ENCODE peak calls at places on chromosome 11, in six cellular contexts. One of them, this sample, is unnamed.

GRCh38 chr11:20024172-20024935 is 135.9 kb downstream of the DBX1 start:
- DNase-seq in testis: no peak
- DNase-seq in IMR-90: no peak
- DNase-seq in A549: no peak
- DNase-seq in esophagus squamous epithelium: no peak
- DNase-seq in GM12891: no peak
- DNase-seq in this sample: no peak

GRCh38 chr11:122330466-122330865 is 214.5 kb upstream of the BLID start:
- DNase-seq in testis: no peak
- DNase-seq in A549: no peak
- DNase-seq in IMR-90: peak
- DNase-seq in esophagus squamous epithelium: no peak
- DNase-seq in GM12891: no peak
- DNase-seq in this sample: no peak

GRCh38 chr11:78838417-78838816 is 263.8 kb upstream of the NARS2 start:
- DNase-seq in esophagus squamous epithelium: no peak
- DNase-seq in testis: no peak
- DNase-seq in A549: no peak
- DNase-seq in GM12891: no peak
- DNase-seq in IMR-90: no peak
- DNase-seq in this sample: no peak

GRCh38 chr11:4125141-4125540 is 30.5 kb downstream of the RRM1 start:
- DNase-seq in esophagus squamous epithelium: no peak
- DNase-seq in testis: no peak
- DNase-seq in GM12891: no peak
- DNase-seq in IMR-90: peak
- DNase-seq in A549: no peak
- DNase-seq in this sample: no peak

GRCh38 chr11:20303451-20303965 is 60.0 kb upstream of the HTATIP2 start:
- DNase-seq in IMR-90: no peak
- DNase-seq in A549: no peak
- DNase-seq in testis: no peak
- DNase-seq in esophagus squamous epithelium: no peak
- DNase-seq in GM12891: no peak
- DNase-seq in this sample: no peak

GRCh38 chr11:122882189-122882808 is at the start of gene JHY:
- DNase-seq in GM12891: no peak
- DNase-seq in esophagus squamous epithelium: no peak
- DNase-seq in IMR-90: no peak
- DNase-seq in testis: no peak
- DNase-seq in A549: no peak
- DNase-seq in this sample: no peak

GRCh38 chr11:23404225-23405160 is 544.2 kb upstream of the CCDC179 start:
- DNase-seq in esophagus squamous epithelium: no peak
- DNase-seq in A549: no peak
- DNase-seq in IMR-90: no peak
- DNase-seq in GM12891: no peak
- DNase-seq in testis: no peak
- DNase-seq in this sample: no peak

GRCh38 chr11:68211546-68211945 is 1.6 kb downstream of the KMT5B start:
- DNase-seq in esophagus squamous epithelium: no peak
- DNase-seq in IMR-90: no peak
- DNase-seq in testis: no peak
- DNase-seq in A549: no peak
- DNase-seq in GM12891: no peak
- DNase-seq in this sample: peak

GRCh38 chr11:82763167-82763566 is 29.5 kb upstream of the FAM181B start:
- DNase-seq in testis: no peak
- DNase-seq in IMR-90: no peak
- DNase-seq in GM12891: no peak
- DNase-seq in A549: no peak
- DNase-seq in esophagus squamous epithelium: no peak
- DNase-seq in this sample: no peak

DNA sequence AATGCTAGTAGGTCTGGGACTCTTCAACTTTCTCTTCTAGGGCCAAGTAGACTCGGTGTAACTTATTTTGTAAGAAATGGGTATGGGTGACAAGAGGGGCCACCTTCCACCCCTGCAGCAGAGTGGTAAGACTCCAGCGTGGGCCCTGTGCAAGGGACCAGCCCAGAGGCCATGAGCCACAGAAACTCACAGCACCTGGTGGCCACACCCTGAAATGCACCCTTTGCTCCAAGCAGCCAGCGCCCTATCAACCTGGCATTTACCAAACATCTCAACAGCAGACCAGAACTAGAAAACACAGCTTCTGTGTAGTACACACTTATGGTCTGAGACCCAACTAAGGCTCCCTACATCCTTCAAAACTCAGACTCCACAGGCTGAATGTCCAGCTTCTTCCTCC is 5.7 kb downstream of the CDCA5 start:
- DNase-seq in A549: peak
- DNase-seq in testis: peak
- DNase-seq in esophagus squamous epithelium: no peak
- DNase-seq in IMR-90: peak
- DNase-seq in GM12891: peak
- DNase-seq in this sample: no peak
- TF ChIP-seq POLR2A in A549: no peak
- TF ChIP-seq POLR2A in testis: no peak
- TF ChIP-seq POLR2A in esophagus squamous epithelium: no peak
- TF ChIP-seq POLR2A in IMR-90: no peak
- TF ChIP-seq POLR2A in GM12891: peak
- TF ChIP-seq POLR2A in this sample: no peak

DNA sequence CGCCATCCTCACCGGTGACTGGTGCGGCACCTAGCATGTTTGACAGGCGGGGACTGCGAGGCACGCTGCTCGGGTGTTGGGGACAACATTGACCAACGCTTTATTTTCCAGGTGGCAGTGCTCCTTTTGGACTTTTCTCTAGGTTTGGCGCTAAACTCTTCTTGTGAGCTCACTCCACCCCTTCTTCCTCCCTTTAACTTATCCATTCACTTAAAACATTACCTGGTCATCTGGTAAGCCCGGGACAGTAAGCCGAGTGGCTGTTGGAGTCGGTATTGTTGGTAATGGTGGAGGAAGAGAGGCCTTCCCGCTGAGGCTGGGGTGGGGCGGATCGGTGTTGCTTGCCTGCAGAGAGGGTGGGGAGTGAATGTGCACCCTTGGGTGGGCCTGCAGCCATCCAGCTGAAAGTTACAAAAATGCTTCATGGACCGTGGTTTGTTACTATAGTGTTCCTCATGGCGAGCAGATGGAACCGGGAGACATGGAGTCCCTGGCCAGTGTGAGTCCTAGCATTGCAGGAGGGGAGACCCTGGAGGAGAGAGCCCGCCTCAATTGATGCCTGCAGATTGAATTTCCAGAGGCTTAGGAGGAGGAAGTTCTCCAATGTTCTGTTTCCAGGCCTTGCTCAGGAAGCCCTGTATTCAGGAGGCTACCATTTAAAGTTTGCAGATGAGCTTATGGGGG is 1.1 kb downstream of the NEAT1 start:
- DNase-seq in esophagus squamous epithelium: no peak
- DNase-seq in GM12891: no peak
- DNase-seq in IMR-90: peak
- DNase-seq in testis: peak
- DNase-seq in A549: no peak
- DNase-seq in this sample: peak
- TF ChIP-seq POLR2A in esophagus squamous epithelium: peak
- TF ChIP-seq POLR2A in GM12891: peak
- TF ChIP-seq POLR2A in IMR-90: no peak
- TF ChIP-seq POLR2A in testis: no peak
- TF ChIP-seq POLR2A in A549: peak
- TF ChIP-seq POLR2A in this sample: peak

DNA sequence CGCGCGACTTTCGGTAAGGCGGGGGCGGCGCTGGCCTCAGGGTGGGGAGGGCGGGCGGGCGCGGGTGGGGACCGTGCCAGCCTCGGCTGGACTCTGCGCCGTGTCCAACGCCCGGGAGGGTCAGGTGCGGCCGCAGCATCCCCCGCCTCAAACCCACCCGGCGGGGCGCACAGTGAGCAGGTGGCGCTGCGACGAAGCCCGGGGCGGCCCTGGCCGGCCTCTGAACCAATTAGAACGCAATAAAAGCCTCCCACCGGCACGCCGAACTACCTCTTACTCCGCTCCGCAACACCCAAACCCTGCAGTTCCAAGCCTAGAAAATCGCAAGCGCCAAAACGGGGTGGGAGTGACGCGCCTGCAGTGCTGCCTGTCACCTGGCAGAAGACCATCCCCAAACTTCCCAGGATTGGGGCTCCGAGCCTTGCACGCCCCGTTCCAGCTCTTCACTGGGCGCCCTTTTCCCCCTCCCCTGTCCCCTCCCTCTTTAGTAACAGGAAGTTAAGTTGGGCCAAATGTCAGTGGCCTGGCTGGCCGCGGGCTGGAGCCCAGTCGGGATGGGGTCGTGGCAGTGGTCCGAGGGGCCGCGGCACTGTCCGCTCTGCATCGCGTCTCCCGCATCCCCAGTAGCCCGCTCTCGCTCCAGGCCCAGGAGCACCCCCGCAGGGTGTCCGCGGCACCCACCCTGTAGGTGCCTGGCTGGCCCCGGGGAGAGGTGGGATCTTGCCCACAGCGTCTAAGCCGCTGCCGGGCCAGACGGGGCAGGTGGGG is 508 bp downstream of the MICAL2 start:
- DNase-seq in testis: peak
- DNase-seq in esophagus squamous epithelium: no peak
- DNase-seq in A549: no peak
- DNase-seq in IMR-90: no peak
- DNase-seq in GM12891: peak
- DNase-seq in this sample: no peak
- TF ChIP-seq POLR2A in testis: no peak
- TF ChIP-seq POLR2A in esophagus squamous epithelium: no peak
- TF ChIP-seq POLR2A in A549: no peak
- TF ChIP-seq POLR2A in IMR-90: peak
- TF ChIP-seq POLR2A in GM12891: no peak
- TF ChIP-seq POLR2A in this sample: no peak

GRCh38 chr11:61922539-61922938 is 5.2 kb upstream of the RAB3IL1 start:
- DNase-seq in esophagus squamous epithelium: no peak
- DNase-seq in testis: peak
- DNase-seq in IMR-90: peak
- DNase-seq in A549: no peak
- DNase-seq in GM12891: no peak
- DNase-seq in this sample: peak

GRCh38 chr11:61921446-61921845 is 4.1 kb upstream of the RAB3IL1 start:
- DNase-seq in GM12891: no peak
- DNase-seq in IMR-90: no peak
- DNase-seq in testis: no peak
- DNase-seq in esophagus squamous epithelium: no peak
- DNase-seq in A549: no peak
- DNase-seq in this sample: no peak

GRCh38 chr11:61926235-61926634 is 8.9 kb upstream of the RAB3IL1 start:
- DNase-seq in GM12891: no peak
- DNase-seq in testis: no peak
- DNase-seq in IMR-90: no peak
- DNase-seq in esophagus squamous epithelium: no peak
- DNase-seq in A549: no peak
- DNase-seq in this sample: no peak

GRCh38 chr11:61924016-61924360 is 6.6 kb upstream of the RAB3IL1 start:
- DNase-seq in esophagus squamous epithelium: no peak
- DNase-seq in IMR-90: no peak
- DNase-seq in testis: no peak
- DNase-seq in A549: no peak
- DNase-seq in GM12891: no peak
- DNase-seq in this sample: peak

GRCh38 chr11:61923166-61924015 is 6.0 kb upstream of the RAB3IL1 start:
- DNase-seq in A549: no peak
- DNase-seq in esophagus squamous epithelium: no peak
- DNase-seq in GM12891: no peak
- DNase-seq in IMR-90: peak
- DNase-seq in testis: peak
- DNase-seq in this sample: no peak
- TF ChIP-seq POLR2A in A549: no peak
- TF ChIP-seq POLR2A in esophagus squamous epithelium: no peak
- TF ChIP-seq POLR2A in GM12891: no peak
- TF ChIP-seq POLR2A in IMR-90: no peak
- TF ChIP-seq POLR2A in testis: no peak
- TF ChIP-seq POLR2A in this sample: no peak

This sample was measured in breast epithelium.